ENCODE peak calls at places on chromosomes 7 and 10, in five cellular contexts. One of them, this sample, is unnamed.

GRCh38 chr7:80929619-80930018 is 10.8 kb upstream of the SEMA3C start:
- DNase-seq in prostate gland: no peak
- DNase-seq in activated CD8-positive, alpha-beta T cell treated with anti-CD3 and anti-CD28 coated beads for 36 hours: no peak
- DNase-seq in endothelial cell of umbilical vein: no peak
- DNase-seq in gastrocnemius medialis: no peak
- DNase-seq in this sample: no peak

GRCh38 chr10:69403519-69403918 is 13.2 kb downstream of the TACR2 start:
- DNase-seq in activated CD8-positive, alpha-beta T cell treated with anti-CD3 and anti-CD28 coated beads for 36 hours: no peak
- DNase-seq in endothelial cell of umbilical vein: peak; percentile 66
- DNase-seq in prostate gland: no peak
- DNase-seq in gastrocnemius medialis: no peak
- DNase-seq in this sample: no peak

GRCh38 chr10:58894929-58895328 is 281.5 kb upstream of the PHYHIPL start:
- DNase-seq in prostate gland: no peak
- DNase-seq in activated CD8-positive, alpha-beta T cell treated with anti-CD3 and anti-CD28 coated beads for 36 hours: no peak
- DNase-seq in endothelial cell of umbilical vein: no peak
- DNase-seq in gastrocnemius medialis: no peak
- DNase-seq in this sample: no peak

GRCh38 chr7:139936760-139937310 is 107.8 kb downstream of the TBXAS1 start:
- DNase-seq in prostate gland: no peak
- DNase-seq in gastrocnemius medialis: no peak
- DNase-seq in activated CD8-positive, alpha-beta T cell treated with anti-CD3 and anti-CD28 coated beads for 36 hours: peak; percentile 25
- DNase-seq in endothelial cell of umbilical vein: peak; percentile 74
- DNase-seq in this sample: no peak

GRCh38 chr10:119029613-119030420 is at the start of gene NANOS1:
- DNase-seq in gastrocnemius medialis: no peak
- DNase-seq in activated CD8-positive, alpha-beta T cell treated with anti-CD3 and anti-CD28 coated beads for 36 hours: peak; percentile 18
- DNase-seq in prostate gland: no peak
- DNase-seq in endothelial cell of umbilical vein: peak; percentile 12
- DNase-seq in this sample: peak; percentile 57

GRCh38 chr7:45088821-45089313 is at the start of gene NACAD:
- DNase-seq in activated CD8-positive, alpha-beta T cell treated with anti-CD3 and anti-CD28 coated beads for 36 hours: peak; percentile 31
- DNase-seq in gastrocnemius medialis: no peak
- DNase-seq in prostate gland: peak; percentile 26
- DNase-seq in endothelial cell of umbilical vein: peak; percentile 44
- DNase-seq in this sample: peak; percentile 67

GRCh38 chr7:8109196-8110022 is 140.8 kb downstream of the GLCCI1 start:
- DNase-seq in endothelial cell of umbilical vein: no peak
- DNase-seq in prostate gland: no peak
- DNase-seq in gastrocnemius medialis: no peak
- DNase-seq in activated CD8-positive, alpha-beta T cell treated with anti-CD3 and anti-CD28 coated beads for 36 hours: no peak
- DNase-seq in this sample: no peak

GRCh38 chr10:72218329-72218728 is 2.3 kb upstream of the ASCC1 start:
- DNase-seq in endothelial cell of umbilical vein: no peak
- DNase-seq in prostate gland: no peak
- DNase-seq in gastrocnemius medialis: no peak
- DNase-seq in activated CD8-positive, alpha-beta T cell treated with anti-CD3 and anti-CD28 coated beads for 36 hours: no peak
- DNase-seq in this sample: no peak

GRCh38 chr10:68684413-68684812 is 36.6 kb upstream of the CCAR1 start:
- DNase-seq in gastrocnemius medialis: no peak
- DNase-seq in activated CD8-positive, alpha-beta T cell treated with anti-CD3 and anti-CD28 coated beads for 36 hours: peak; percentile 15
- DNase-seq in endothelial cell of umbilical vein: no peak
- DNase-seq in prostate gland: no peak
- DNase-seq in this sample: peak; percentile 40

GRCh38 chr7:134690614-134691504 is 44.2 kb downstream of the BPGM start:
- DNase-seq in endothelial cell of umbilical vein: no peak
- DNase-seq in gastrocnemius medialis: no peak
- DNase-seq in activated CD8-positive, alpha-beta T cell treated with anti-CD3 and anti-CD28 coated beads for 36 hours: no peak
- DNase-seq in prostate gland: no peak
- DNase-seq in this sample: no peak

GRCh38 chr7:464712-465461 is 54.8 kb downstream of the PDGFA start:
- DNase-seq in prostate gland: no peak
- DNase-seq in endothelial cell of umbilical vein: peak; percentile 81
- DNase-seq in activated CD8-positive, alpha-beta T cell treated with anti-CD3 and anti-CD28 coated beads for 36 hours: no peak
- DNase-seq in gastrocnemius medialis: no peak
- DNase-seq in this sample: no peak

GRCh38 chr7:151917791-151918311 is 38.4 kb upstream of the GALNTL5 start:
- DNase-seq in endothelial cell of umbilical vein: no peak
- DNase-seq in activated CD8-positive, alpha-beta T cell treated with anti-CD3 and anti-CD28 coated beads for 36 hours: no peak
- DNase-seq in gastrocnemius medialis: no peak
- DNase-seq in prostate gland: peak; percentile 66
- DNase-seq in this sample: no peak

GRCh38 chr7:388461-388960 is 98.5 kb downstream of the FOXL3 start:
- DNase-seq in endothelial cell of umbilical vein: no peak
- DNase-seq in activated CD8-positive, alpha-beta T cell treated with anti-CD3 and anti-CD28 coated beads for 36 hours: no peak
- DNase-seq in prostate gland: no peak
- DNase-seq in gastrocnemius medialis: no peak
- DNase-seq in this sample: peak; percentile 19

GRCh38 chr10:63633677-63634487 is 112.7 kb downstream of the REEP3 start:
- DNase-seq in gastrocnemius medialis: no peak
- DNase-seq in activated CD8-positive, alpha-beta T cell treated with anti-CD3 and anti-CD28 coated beads for 36 hours: no peak
- DNase-seq in prostate gland: peak; percentile 25
- DNase-seq in endothelial cell of umbilical vein: peak; percentile 67
- DNase-seq in this sample: no peak
- TF ChIP-seq CTCF in gastrocnemius medialis: no peak
- TF ChIP-seq CTCF in activated CD8-positive, alpha-beta T cell treated with anti-CD3 and anti-CD28 coated beads for 36 hours: no peak
- TF ChIP-seq CTCF in prostate gland: peak; percentile 40
- TF ChIP-seq CTCF in endothelial cell of umbilical vein: peak; percentile 57
- TF ChIP-seq CTCF in this sample: peak; percentile 22

DNA sequence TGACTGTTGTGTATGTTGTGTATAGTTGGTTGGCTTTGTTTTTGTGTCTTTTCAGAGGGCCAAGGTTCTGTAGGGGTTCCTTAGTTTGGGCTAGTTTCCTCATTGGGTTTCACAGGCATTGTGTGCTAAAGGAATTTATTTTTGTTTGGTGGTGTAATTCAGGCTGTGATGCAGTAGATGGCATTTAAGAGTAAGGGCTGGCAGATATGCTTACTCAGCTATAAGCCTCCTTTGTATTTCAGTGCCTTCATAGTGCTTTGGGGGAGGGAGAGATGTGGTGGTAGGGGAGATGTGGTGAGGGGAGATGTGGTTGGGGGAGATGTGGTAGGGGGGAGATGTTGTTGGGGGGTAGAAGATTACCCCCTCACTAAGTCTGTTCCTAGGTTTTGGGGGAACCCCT is 91.7 kb downstream of the SLC25A40 start:
- DNase-seq in prostate gland: no peak
- DNase-seq in activated CD8-positive, alpha-beta T cell treated with anti-CD3 and anti-CD28 coated beads for 36 hours: no peak
- DNase-seq in gastrocnemius medialis: no peak
- DNase-seq in endothelial cell of umbilical vein: no peak
- DNase-seq in this sample: no peak
- TF ChIP-seq CTCF in prostate gland: no peak
- TF ChIP-seq CTCF in activated CD8-positive, alpha-beta T cell treated with anti-CD3 and anti-CD28 coated beads for 36 hours: no peak
- TF ChIP-seq CTCF in gastrocnemius medialis: no peak
- TF ChIP-seq CTCF in endothelial cell of umbilical vein: peak; percentile 9
- TF ChIP-seq CTCF in this sample: peak; percentile 17

GRCh38 chr7:52764502-52765169 is 270.8 kb upstream of the POM121L12 start:
- DNase-seq in prostate gland: no peak
- DNase-seq in activated CD8-positive, alpha-beta T cell treated with anti-CD3 and anti-CD28 coated beads for 36 hours: no peak
- DNase-seq in endothelial cell of umbilical vein: peak; percentile 44
- DNase-seq in gastrocnemius medialis: no peak
- DNase-seq in this sample: no peak
- TF ChIP-seq CTCF in prostate gland: no peak
- TF ChIP-seq CTCF in activated CD8-positive, alpha-beta T cell treated with anti-CD3 and anti-CD28 coated beads for 36 hours: no peak
- TF ChIP-seq CTCF in endothelial cell of umbilical vein: no peak
- TF ChIP-seq CTCF in gastrocnemius medialis: no peak
- TF ChIP-seq CTCF in this sample: no peak

GRCh38 chr10:74976565-74976964 is 134.9 kb upstream of the SAMD8 start:
- DNase-seq in activated CD8-positive, alpha-beta T cell treated with anti-CD3 and anti-CD28 coated beads for 36 hours: no peak
- DNase-seq in gastrocnemius medialis: no peak
- DNase-seq in endothelial cell of umbilical vein: no peak
- DNase-seq in prostate gland: no peak
- DNase-seq in this sample: no peak
- TF ChIP-seq CTCF in activated CD8-positive, alpha-beta T cell treated with anti-CD3 and anti-CD28 coated beads for 36 hours: no peak
- TF ChIP-seq CTCF in gastrocnemius medialis: no peak
- TF ChIP-seq CTCF in endothelial cell of umbilical vein: no peak
- TF ChIP-seq CTCF in prostate gland: no peak
- TF ChIP-seq CTCF in this sample: no peak